ENCODE peak calls at places on chromosomes 16 and 17, in nine cellular contexts. V, C, H, E, Y, P, J, X and U are unnamed samples.

GRCh38 chr17:57670769-57671545 is 74.1 kb downstream of the CCDC182 start:
- DNase-seq in V (no peak), C (no peak), H (no peak), E (no peak), Y (peak), P (no peak), J (no peak), X (no peak), U (no peak)

GRCh38 chr17:71412803-71413202 is 708.0 kb upstream of the SOX9 start:
- DNase-seq in V (no peak), C (peak), H (no peak), E (no peak), Y (no peak), P (peak), J (no peak), X (peak), U (no peak)

GRCh38 chr16:4613636-4614570 is 785 bp downstream of the UBALD1 start:
- DNase-seq in V (no peak), C (peak), H (peak), E (no peak), Y (peak), P (no peak), J (peak), X (no peak), U (peak)

GRCh38 chr16:49434733-49435132 is 61.1 kb downstream of the C16orf78 start:
- DNase-seq in V (no peak), C (no peak), H (no peak), E (no peak), Y (no peak), P (no peak), J (no peak), X (no peak), U (no peak)

GRCh38 chr17:57634713-57635465 is 110.2 kb downstream of the CCDC182 start:
- DNase-seq in V (no peak), C (peak), H (no peak), E (no peak), Y (no peak), P (no peak), J (no peak), X (no peak), U (no peak)

GRCh38 chr16:30894540-30895368 is 877 bp upstream of the BCL7C start:
- DNase-seq in V (no peak), C (no peak), H (no peak), E (no peak), Y (no peak), P (no peak), J (no peak), X (no peak), U (no peak)

GRCh38 chr17:39225974-39226683 is 384 bp upstream of the STAC2 start:
- DNase-seq in V (peak), C (peak), H (peak), E (peak), Y (peak), P (no peak), J (no peak), X (no peak), U (peak)

GRCh38 chr17:15261063-15261817 is 3.9 kb downstream of the PMP22 start:
- DNase-seq in V (peak), C (peak), H (peak), E (no peak), Y (peak), P (no peak), J (peak), X (no peak), U (peak)

GRCh38 chr16:50685456-50686058 is 4.4 kb upstream of the SNX20 start:
- DNase-seq in V (no peak), C (no peak), H (no peak), E (no peak), Y (no peak), P (no peak), J (no peak), X (no peak), U (no peak)

GRCh38 chr17:66445229-66445628 is 142.8 kb downstream of the PRKCA start:
- DNase-seq in V (no peak), C (no peak), H (no peak), E (no peak), Y (no peak), P (no peak), J (no peak), X (no peak), U (no peak)

GRCh38 chr16:82507271-82507670 is 119.5 kb upstream of the CDH13 start:
- DNase-seq in V (no peak), C (no peak), H (peak), E (no peak), Y (no peak), P (no peak), J (no peak), X (no peak), U (peak)

GRCh38 chr17:58886514-58886913 is 130.9 kb downstream of the PPM1E start:
- DNase-seq in V (no peak), C (no peak), H (no peak), E (no peak), Y (no peak), P (no peak), J (no peak), X (no peak), U (no peak)

GRCh38 chr16:25035494-25036405 is 20.6 kb upstream of the ARHGAP17 start:
- DNase-seq in V (no peak), C (peak), H (no peak), E (no peak), Y (no peak), P (no peak), J (peak), X (no peak), U (no peak)

GRCh38 chr16:11250091-11250785 is 5.8 kb downstream of the SOCS1 start:
- DNase-seq in V (no peak), C (peak), H (peak), E (no peak), Y (no peak), P (no peak), J (no peak), X (no peak), U (peak)

GRCh38 chr16:11712122-11712521 is 30.5 kb downstream of the TXNDC11 start:
- DNase-seq in V (no peak), C (no peak), H (no peak), E (no peak), Y (no peak), P (no peak), J (no peak), X (no peak), U (no peak)

GRCh38 chr17:21165922-21166598 is 39.3 kb downstream of the DHRS7B start:
- DNase-seq in V (no peak), C (no peak), H (no peak), E (no peak), Y (no peak), P (no peak), J (no peak), X (no peak), U (no peak)

GRCh38 chr16:85377388-85378144 is 235.6 kb upstream of the GSE1 start:
- DNase-seq in V (no peak), C (no peak), H (no peak), E (no peak), Y (no peak), P (no peak), J (peak), X (no peak), U (no peak)

GRCh38 chr16:52298769-52299168 is 248.2 kb downstream of the TOX3 start:
- DNase-seq in V (no peak), C (no peak), H (no peak), E (no peak), Y (no peak), P (no peak), J (no peak), X (no peak), U (no peak)

GRCh38 chr17:74115586-74115985 is 87.9 kb upstream of the RPL38 start:
- DNase-seq in V (no peak), C (no peak), H (no peak), E (no peak), Y (no peak), P (no peak), J (no peak), X (no peak), U (no peak)

GRCh38 chr16:61998460-61998859 is 37.8 kb downstream of the CDH8 start:
- DNase-seq in V (no peak), C (no peak), H (no peak), E (no peak), Y (no peak), P (no peak), J (no peak), X (no peak), U (no peak)

GRCh38 chr16:67389911-67390815 is 3.1 kb downstream of the TPPP3 start:
- DNase-seq in V (no peak), C (no peak), H (no peak), E (no peak), Y (no peak), P (no peak), J (no peak), X (no peak), U (no peak)

GRCh38 chr17:27545562-27546229 is 85.3 kb upstream of the LGALS9 start:
- DNase-seq in V (no peak), C (peak), H (no peak), E (no peak), Y (no peak), P (no peak), J (no peak), X (no peak), U (no peak)